ENCODE peak calls at places on chromosomes 2 and 18, in four cellular contexts. F is K562, J is WTC11, G is GM12878. L is an unnamed sample.
A peak's percentile ranks its signal among the peaks of the same experiment; 100 is the strongest.

GRCh38 chr18:22044474-22045220 is 124.7 kb upstream of the GATA6 start:
- DNase-seq in F (no peak), J (no peak), G (no peak), L (no peak)

GRCh38 chr2:215461836-215462532 is 26.1 kb upstream of the FN1 start:
- DNase-seq in F (no peak), J (no peak), G (no peak), L (no peak)

GRCh38 chr2:141515931-141516330 is 614.9 kb downstream of the LRP1B start:
- DNase-seq in F (no peak), J (no peak), G (no peak), L (no peak)

GRCh38 chr2:70939001-70939846 is 3.5 kb downstream of the ATP6V1B1 start:
- DNase-seq in F (peak; percentile 40), J (peak; percentile 72), G (no peak), L (no peak)

GRCh38 chr2:1514391-1515072 is 101.3 kb downstream of the TPO start:
- DNase-seq in F (no peak), J (peak; percentile 8), G (no peak), L (no peak)

GRCh38 chr2:72698300-72698699 is 127.5 kb downstream of the EXOC6B start:
- DNase-seq in F (no peak), J (no peak), G (no peak), L (no peak)

GRCh38 chr2:96951125-96951654 is 35.2 kb downstream of the FAM178B start:
- DNase-seq in F (peak; percentile 90), J (peak; percentile 91), G (no peak), L (peak; percentile 64)

GRCh38 chr2:192194065-192194865 is 468 bp downstream of the TMEFF2 start:
- DNase-seq in F (no peak), J (peak; percentile 14), G (no peak), L (no peak)

GRCh38 chr2:160358051-160358450 is 135.6 kb downstream of the RBMS1 start:
- DNase-seq in F (no peak), J (no peak), G (no peak), L (no peak)

GRCh38 chr2:85288244-85288725 is 39.5 kb downstream of the TGOLN2 start:
- DNase-seq in F (no peak), J (no peak), G (no peak), L (no peak)

GRCh38 chr2:168814046-168814445 is 11.6 kb downstream of the NOSTRIN start:
- DNase-seq in F (no peak), J (no peak), G (no peak), L (no peak)

GRCh38 chr2:201931955-201932354 is 101.7 kb upstream of the FZD7 start:
- DNase-seq in F (no peak), J (no peak), G (no peak), L (no peak)

GRCh38 chr2:170530284-170530745 is 184.8 kb upstream of the SP5 start:
- DNase-seq in F (no peak), J (peak; percentile 45), G (no peak), L (peak; percentile 94)
- TF ChIP-seq NR2C2 in F (no peak), J (no peak), G (no peak), L (no peak)

GRCh38 chr18:10856146-10856545 is 293.2 kb downstream of the PIEZO2 start:
- DNase-seq in F (no peak), J (no peak), G (no peak), L (no peak)

GRCh38 chr18:10852610-10853303 is 296.6 kb downstream of the PIEZO2 start:
- DNase-seq in F (no peak), J (no peak), G (no peak), L (no peak)

GRCh38 chr18:10850216-10850615 is 299.2 kb downstream of the PIEZO2 start:
- DNase-seq in F (no peak), J (no peak), G (no peak), L (no peak)

GRCh38 chr18:10850828-10851227 is 298.5 kb downstream of the PIEZO2 start:
- DNase-seq in F (no peak), J (no peak), G (no peak), L (no peak)

GRCh38 chr18:10851824-10852225 is 297.5 kb downstream of the PIEZO2 start:
- DNase-seq in F (peak; percentile 44), J (no peak), G (peak; percentile 61), L (peak; percentile 57)
- TF ChIP-seq NR2C2 in F (no peak), J (no peak), G (no peak), L (no peak)

GRCh38 chr2:190579058-190579410 is 44.5 kb upstream of the NEMP2 start:
- DNase-seq in F (no peak), J (no peak), G (no peak), L (no peak)

GRCh38 chr2:190581997-190582396 is 47.5 kb upstream of the NEMP2 start:
- DNase-seq in F (no peak), J (no peak), G (no peak), L (no peak)

GRCh38 chr2:190578158-190579057 is 43.9 kb upstream of the NEMP2 start:
- DNase-seq in F (peak; percentile 27), J (no peak), G (no peak), L (peak; percentile 66)

GRCh38 chr2:190582761-190583506 is 48.4 kb upstream of the NEMP2 start:
- DNase-seq in F (no peak), J (no peak), G (peak; percentile 45), L (no peak)

GRCh38 chr2:190579945-190580866 is 45.7 kb upstream of the NEMP2 start:
- DNase-seq in F (no peak), J (no peak), G (no peak), L (no peak)
- TF ChIP-seq NR2C2 in F (no peak), J (no peak), G (no peak), L (no peak)

GRCh38 chr18:74803769-74804168 is 206.1 kb downstream of the ZNF407 start:
- DNase-seq in F (no peak), J (no peak), G (no peak), L (no peak)

GRCh38 chr18:74804677-74805076 is 207.0 kb downstream of the ZNF407 start:
- DNase-seq in F (no peak), J (no peak), G (no peak), L (no peak)

GRCh38 chr18:74803117-74803516 is 205.4 kb downstream of the ZNF407 start:
- DNase-seq in F (no peak), J (no peak), G (no peak), L (no peak)

GRCh38 chr18:74806073-74806472 is 208.4 kb downstream of the ZNF407 start:
- DNase-seq in F (no peak), J (no peak), G (no peak), L (no peak)

GRCh38 chr18:74806700-74807416 is 209.2 kb downstream of the ZNF407 start:
- DNase-seq in F (no peak), J (no peak), G (peak; percentile 73), L (peak; percentile 7)
- TF ChIP-seq NR2C2 in F (no peak), J (no peak), G (no peak), L (no peak)

GRCh38 chr18:9993846-9994660 is 80.2 kb downstream of the VAPA start:
- DNase-seq in F (no peak), J (no peak), G (no peak), L (no peak)

GRCh38 chr18:9992988-9993845 is 79.4 kb downstream of the VAPA start:
- DNase-seq in F (no peak), J (no peak), G (no peak), L (no peak)

GRCh38 chr18:9994701-9995100 is 80.9 kb downstream of the VAPA start:
- DNase-seq in F (no peak), J (no peak), G (no peak), L (no peak)

GRCh38 chr18:9991021-9992000 is 77.5 kb downstream of the VAPA start:
- DNase-seq in F (no peak), J (no peak), G (no peak), L (no peak)

GRCh38 chr18:9992300-9992987 is 78.6 kb downstream of the VAPA start:
- DNase-seq in F (no peak), J (no peak), G (no peak), L (no peak)
- TF ChIP-seq NR2C2 in F (no peak), J (no peak), G (no peak), L (no peak)

DNA sequence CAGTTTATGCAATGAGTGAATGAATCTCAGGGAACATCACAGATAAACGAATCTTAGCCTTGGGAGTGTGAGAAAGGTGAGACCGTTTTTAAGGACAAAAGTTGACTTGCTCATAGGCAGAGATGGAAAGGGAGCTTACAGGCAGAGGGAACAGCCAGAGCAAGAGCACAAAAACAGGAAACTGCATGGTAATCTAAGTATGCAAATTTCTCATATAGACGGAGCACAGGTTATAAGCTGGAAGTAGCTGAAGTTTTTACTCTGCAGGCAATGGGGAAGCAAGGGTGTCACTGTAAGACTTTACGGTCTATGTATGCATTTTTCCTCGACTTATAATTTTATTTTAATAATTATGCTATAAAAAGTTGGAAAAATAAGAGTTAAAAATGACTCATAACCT is 44.8 kb upstream of the STRN start:
- DNase-seq in F (no peak), J (no peak), G (peak; percentile 5), L (no peak)
- TF ChIP-seq NR2C2 in F (no peak), J (no peak), G (no peak), L (no peak)

DNA sequence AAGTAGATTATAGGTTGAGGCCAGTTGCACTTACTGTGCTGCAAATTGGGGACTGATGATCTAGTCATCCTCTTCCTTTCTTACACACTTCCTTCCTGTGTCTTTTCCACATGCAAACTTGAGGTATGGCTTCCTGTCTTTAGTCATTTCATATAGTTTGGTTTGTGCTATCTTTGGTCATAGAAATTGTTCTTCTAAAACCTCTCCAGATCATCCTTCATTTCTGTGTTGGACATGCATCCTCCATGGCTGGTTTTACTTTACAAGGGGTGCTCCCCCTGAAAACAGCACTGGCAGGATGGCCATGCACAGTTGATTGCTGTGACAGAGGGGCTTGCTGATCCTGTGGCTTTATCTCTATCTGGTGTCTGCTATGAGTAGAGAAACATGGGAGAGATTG is 36.5 kb downstream of the MGAT5 start:
- DNase-seq in F (no peak), J (no peak), G (peak; percentile 60), L (no peak)
- TF ChIP-seq NR2C2 in F (no peak), J (no peak), G (no peak), L (no peak)

GRCh38 chr2:195985731-195986130 is 82.9 kb downstream of the DNAH7 start:
- DNase-seq in F (no peak), J (no peak), G (no peak), L (no peak)
- TF ChIP-seq NR2C2 in F (no peak), J (no peak), G (no peak), L (no peak)

DNA sequence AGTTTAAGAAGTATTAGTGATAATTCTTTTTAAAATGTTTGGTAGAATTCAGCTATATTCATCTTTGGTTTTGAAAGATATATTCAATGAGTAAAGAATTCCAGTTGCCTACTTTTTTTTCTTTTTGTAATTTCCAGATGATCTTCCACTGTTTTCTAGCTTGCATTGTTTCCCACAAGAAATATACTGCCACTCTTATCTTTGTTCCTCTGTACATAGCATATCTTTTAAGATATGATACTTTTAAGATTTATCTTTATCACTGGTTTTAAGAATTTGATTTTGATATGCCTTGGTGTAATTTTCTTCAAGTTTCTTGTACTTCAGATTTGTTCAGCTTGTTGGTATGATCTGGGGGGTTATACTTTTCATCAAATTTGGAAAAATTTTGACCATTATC is 374.4 kb downstream of the PLCL1 start:
- DNase-seq in F (no peak), J (no peak), G (no peak), L (no peak)
- TF ChIP-seq NR2C2 in F (no peak), J (no peak), G (no peak), L (no peak)

GRCh38 chr18:73750052-73750451 is 397.6 kb downstream of the FBXO15 start:
- DNase-seq in F (no peak), J (no peak), G (no peak), L (no peak)
- TF ChIP-seq NR2C2 in F (no peak), J (no peak), G (no peak), L (no peak)